ENCODE peak calls at places on chromosomes 1 and 21, in five cellular contexts. P is neural crest cell; T is activated naive CD4-positive, alpha-beta T cell treated with anti-CD3 and anti-CD28 coated beads for 36 hours; K is ELR; R is heart left ventricle. I is an unnamed sample.

GRCh38 chr21:18370292-18370691 is 33.3 kb downstream of the TMPRSS15 start:
- DNase-seq in P (no peak), R (no peak), K (no peak), T (no peak), I (no peak)

GRCh38 chr21:26409735-26410134 is 163.4 kb downstream of the CYYR1 start:
- DNase-seq in R (no peak), K (no peak), P (no peak), T (no peak), I (no peak)

GRCh38 chr21:45455321-45456013 is 50.5 kb downstream of the COL18A1 start:
- DNase-seq in T (no peak), K (no peak), R (no peak), P (no peak), I (peak)

GRCh38 chr1:244163861-244164562 is 112.9 kb downstream of the ZBTB18 start:
- DNase-seq in T (no peak), K (peak), R (peak), P (no peak), I (peak)

GRCh38 chr1:165854101-165854845 is 26.9 kb downstream of the UCK2 start:
- DNase-seq in K (peak), T (no peak), R (peak), P (no peak), I (peak)

GRCh38 chr1:37001697-37002096 is 32.6 kb downstream of the GRIK3 start:
- DNase-seq in P (no peak), R (no peak), T (no peak), K (no peak), I (no peak)

GRCh38 chr1:93753766-93754763 is 72.4 kb upstream of the BCAR3 start:
- DNase-seq in R (no peak), K (peak), P (no peak), T (no peak), I (peak)

GRCh38 chr1:228093050-228093906 is 9.8 kb downstream of the C1orf35 start:
- DNase-seq in T (no peak), P (no peak), R (no peak), K (no peak), I (no peak)

GRCh38 chr1:33152685-33153432 is 29.0 kb downstream of the TRIM62 start:
- DNase-seq in P (peak), T (no peak), K (no peak), R (peak), I (no peak)

GRCh38 chr1:31696246-31696645 is 7.6 kb downstream of the COL16A1 start:
- DNase-seq in K (no peak), P (no peak), R (peak), T (no peak), I (no peak)

GRCh38 chr21:31677047-31677446 is 17.6 kb downstream of the SOD1 start:
- DNase-seq in R (no peak), T (no peak), K (no peak), P (no peak), I (no peak)

GRCh38 chr1:222928212-222928611 is 113.4 kb downstream of the DISP1 start:
- DNase-seq in T (no peak), K (peak), R (peak), P (peak), I (no peak)

GRCh38 chr1:28031173-28031572 is 57.2 kb downstream of the EYA3 start:
- DNase-seq in K (no peak), P (no peak), T (no peak), R (no peak), I (no peak)

GRCh38 chr1:3965693-3966092 is 65.6 kb upstream of the C1orf174 start:
- DNase-seq in T (no peak), P (no peak), K (no peak), R (no peak), I (no peak)

GRCh38 chr1:1771096-1771495 is 7.2 kb downstream of the NADK start:
- DNase-seq in P (no peak), T (no peak), R (no peak), K (no peak), I (no peak)

GRCh38 chr1:246532519-246532918 is 25.4 kb upstream of the SMYD3 start:
- DNase-seq in T (no peak), K (peak), P (no peak), R (no peak), I (no peak)

GRCh38 chr1:41020654-41021053 is 871 bp downstream of the SLFNL1 start:
- DNase-seq in T (no peak), P (no peak), R (no peak), K (no peak), I (no peak)

GRCh38 chr1:30732277-30732996 is 9.1 kb upstream of the MATN1 start:
- DNase-seq in P (no peak), T (no peak), R (no peak), K (peak), I (no peak)

GRCh38 chr1:8211620-8212442 is 106.1 kb upstream of the SLC45A1 start:
- DNase-seq in K (peak), T (peak), R (no peak), P (no peak), I (peak)

GRCh38 chr1:33260435-33260980 is 4.2 kb downstream of the ZNF362 start:
- DNase-seq in R (no peak), P (no peak), T (no peak), K (no peak), I (no peak)